ENCODE peak calls at places on chromosomes 7 and 10, in five cellular contexts. One of them, this sample, is unnamed.

GRCh38 chr7:38630720-38631673 is at the start of gene AMPH:
- DNase-seq in thyroid gland: no peak
- DNase-seq in posterior vena cava: peak
- DNase-seq in WERI-Rb-1: peak
- DNase-seq in vagina: no peak
- DNase-seq in this sample: peak

GRCh38 chr7:108314049-108314448 is 142.2 kb downstream of the NRCAM start:
- DNase-seq in thyroid gland: no peak
- DNase-seq in vagina: no peak
- DNase-seq in posterior vena cava: no peak
- DNase-seq in WERI-Rb-1: no peak
- DNase-seq in this sample: no peak

GRCh38 chr10:23693398-23693797 is 254.5 kb downstream of the OTUD1 start:
- DNase-seq in thyroid gland: no peak
- DNase-seq in WERI-Rb-1: no peak
- DNase-seq in posterior vena cava: peak
- DNase-seq in vagina: no peak
- DNase-seq in this sample: no peak

GRCh38 chr7:38291117-38291647 is 17.7 kb upstream of the TARP start:
- DNase-seq in vagina: no peak
- DNase-seq in WERI-Rb-1: no peak
- DNase-seq in thyroid gland: no peak
- DNase-seq in posterior vena cava: no peak
- DNase-seq in this sample: no peak

GRCh38 chr10:6493521-6494451 is 86.3 kb downstream of the PRKCQ start:
- DNase-seq in vagina: no peak
- DNase-seq in thyroid gland: no peak
- DNase-seq in posterior vena cava: no peak
- DNase-seq in WERI-Rb-1: no peak
- DNase-seq in this sample: no peak

GRCh38 chr7:137772748-137773147 is 74.0 kb downstream of the DGKI start:
- DNase-seq in WERI-Rb-1: no peak
- DNase-seq in thyroid gland: no peak
- DNase-seq in posterior vena cava: no peak
- DNase-seq in vagina: no peak
- DNase-seq in this sample: no peak

GRCh38 chr10:92760609-92761008 is 70.9 kb downstream of the HHEX start:
- DNase-seq in posterior vena cava: no peak
- DNase-seq in WERI-Rb-1: no peak
- DNase-seq in vagina: no peak
- DNase-seq in thyroid gland: no peak
- DNase-seq in this sample: no peak

GRCh38 chr10:46028584-46029570 is 1.5 kb downstream of the NCOA4 start:
- DNase-seq in vagina: no peak
- DNase-seq in WERI-Rb-1: peak
- DNase-seq in thyroid gland: no peak
- DNase-seq in posterior vena cava: no peak
- DNase-seq in this sample: no peak

GRCh38 chr7:129295015-129295423 is 70.2 kb downstream of the AHCYL2 start:
- DNase-seq in posterior vena cava: no peak
- DNase-seq in vagina: no peak
- DNase-seq in thyroid gland: peak
- DNase-seq in WERI-Rb-1: peak
- DNase-seq in this sample: peak

GRCh38 chr7:117458977-117459583 is 20.7 kb upstream of the CFTR start:
- DNase-seq in vagina: no peak
- DNase-seq in posterior vena cava: no peak
- DNase-seq in WERI-Rb-1: no peak
- DNase-seq in thyroid gland: no peak
- DNase-seq in this sample: no peak

This sample was measured in putamen.